ENCODE peak calls at places on chromosomes 5 and 9, in four cellular contexts. Z is amygdala, P is heart left ventricle, C is SJSA1. X is an unnamed sample.

GRCh38 chr5:157130933-157131332 is 11.7 kb downstream of the MED7 start:
- DNase-seq in Z (no peak), P (peak; percentile 39), C (no peak), X (no peak)

GRCh38 chr5:87770601-87771121 is 357.9 kb upstream of the CCNH start:
- DNase-seq in Z (peak; percentile 39), P (no peak), C (no peak), X (no peak)

GRCh38 chr5:17395106-17395505 is 102.9 kb upstream of the TAF11L2 start:
- DNase-seq in Z (no peak), P (no peak), C (no peak), X (no peak)

GRCh38 chr5:32223972-32224608 is 50.0 kb upstream of the GOLPH3 start:
- DNase-seq in Z (no peak), P (no peak), C (peak; percentile 53), X (no peak)

GRCh38 chr9:121842612-121842978 is 191.2 kb downstream of the DAB2IP start:
- DNase-seq in Z (no peak), P (no peak), C (no peak), X (no peak)

GRCh38 chr5:97554992-97555981 is 372.2 kb upstream of the RIOK2 start:
- DNase-seq in Z (no peak), P (no peak), C (no peak), X (no peak)

GRCh38 chr5:139394123-139394653 is 716 bp downstream of the PROB1 start:
- DNase-seq in Z (no peak), P (peak; percentile 82), C (no peak), X (no peak)

GRCh38 chr5:11105706-11106105 is 344.7 kb upstream of the DAP start:
- DNase-seq in Z (no peak), P (no peak), C (no peak), X (no peak)

GRCh38 chr5:156128026-156128425 is 198.9 kb upstream of the SGCD start:
- DNase-seq in Z (no peak), P (no peak), C (no peak), X (no peak)

GRCh38 chr5:142857405-142857804 is 87.2 kb downstream of the ARHGAP26 start:
- DNase-seq in Z (no peak), P (no peak), C (no peak), X (no peak)

GRCh38 chr5:136141561-136141960 is 8.9 kb downstream of the SMAD5 start:
- DNase-seq in Z (no peak), P (no peak), C (no peak), X (no peak)

GRCh38 chr9:86352440-86353106 is 1.6 kb downstream of the TUT7 start:
- DNase-seq in Z (no peak), P (no peak), C (no peak), X (no peak)

GRCh38 chr5:9188131-9188530 is 357.7 kb downstream of the SEMA5A start:
- DNase-seq in Z (no peak), P (no peak), C (peak; percentile 86), X (no peak)

GRCh38 chr5:148961261-148962199 is 101.3 kb downstream of the SH3TC2 start:
- DNase-seq in Z (no peak), P (no peak), C (no peak), X (no peak)

GRCh38 chr5:172091956-172092732 is 85.7 kb upstream of the FBXW11 start:
- DNase-seq in Z (no peak), P (no peak), C (no peak), X (no peak)

GRCh38 chr5:66958126-66958983 is 238.2 kb downstream of the CD180 start:
- DNase-seq in Z (no peak), P (no peak), C (no peak), X (no peak)

GRCh38 chr9:136821333-136822031 is 13.7 kb downstream of the RABL6 start:
- DNase-seq in Z (no peak), P (no peak), C (no peak), X (no peak)

GRCh38 chr5:57482671-57483106 is at the start of gene ACTBL2:
- DNase-seq in Z (no peak), P (no peak), C (no peak), X (no peak)

GRCh38 chr5:39209924-39210323 is 9.4 kb downstream of the FYB1 start:
- DNase-seq in Z (no peak), P (no peak), C (no peak), X (no peak)

GRCh38 chr9:15280647-15281046 is 26.4 kb downstream of the TTC39B start:
- DNase-seq in Z (no peak), P (no peak), C (no peak), X (no peak)

GRCh38 chr9:136018257-136019031 is 57.3 kb upstream of the UBAC1 start:
- DNase-seq in Z (no peak), P (no peak), C (no peak), X (peak; percentile 16)